ENCODE peak calls at places on chromosomes 4 and X, in six cellular contexts. B, A, L, N, D and T are unnamed samples.

GRCh38 chr4:147793569-147793968 is 61.7 kb downstream of the ARHGAP10 start:
- DNase-seq in D (no peak), A (no peak), L (no peak), N (peak), B (no peak), T (no peak)

GRCh38 chrX:101223226-101223625 is 3.6 kb downstream of the DRP2 start:
- DNase-seq in B (no peak), D (no peak), N (no peak), L (no peak), A (no peak), T (no peak)

GRCh38 chr4:125796138-125796537 is 481.4 kb downstream of the FAT4 start:
- DNase-seq in A (no peak), L (no peak), D (no peak), B (no peak), N (peak), T (no peak)

GRCh38 chrX:11435568-11435967 is 142.4 kb downstream of the AMELX start:
- DNase-seq in L (no peak), D (no peak), A (no peak), B (no peak), N (peak), T (no peak)

GRCh38 chr4:148017801-148018200 is 285.9 kb downstream of the ARHGAP10 start:
- DNase-seq in A (no peak), L (no peak), B (no peak), D (no peak), N (no peak), T (no peak)

GRCh38 chr4:15034071-15034764 is 31.9 kb downstream of the CPEB2 start:
- DNase-seq in A (no peak), L (no peak), D (no peak), N (no peak), B (no peak), T (no peak)

GRCh38 chrX:55450259-55450658 is 1.7 kb upstream of the MAGEH1 start:
- DNase-seq in D (no peak), N (peak), A (no peak), L (no peak), B (no peak), T (no peak)

GRCh38 chrX:18887177-18887820 is 96.6 kb downstream of the PHKA2 start:
- DNase-seq in B (no peak), N (peak), D (no peak), A (peak), L (peak), T (no peak)

GRCh38 chr4:132982151-132982550 is 166.9 kb upstream of the PCDH10 start:
- DNase-seq in D (no peak), A (no peak), L (no peak), B (no peak), N (no peak), T (no peak)

GRCh38 chr4:113455081-113455480 is 306.5 kb downstream of the CAMK2D start:
- DNase-seq in N (no peak), L (no peak), B (no peak), A (no peak), D (no peak), T (no peak)

GRCh38 chr4:33088713-33089112 is 2368.5 kb downstream of the PCDH7 start:
- DNase-seq in L (no peak), B (no peak), D (no peak), N (peak), A (no peak), T (no peak)

GRCh38 chr4:162706051-162706450 is 460.6 kb downstream of the NAF1 start:
- DNase-seq in N (no peak), L (no peak), B (no peak), D (no peak), A (no peak), T (no peak)

GRCh38 chr4:135249006-135249405 is 1047.4 kb upstream of the PABPC4L start:
- DNase-seq in A (no peak), L (no peak), B (no peak), D (no peak), N (no peak), T (no peak)

GRCh38 chr4:87758278-87758677 is 41.1 kb upstream of the IBSP start:
- DNase-seq in D (no peak), N (peak), B (no peak), L (no peak), A (no peak), T (no peak)

GRCh38 chr4:153205028-153205648 is 895 bp downstream of the TRIM2 start:
- DNase-seq in B (peak), A (no peak), L (no peak), N (no peak), D (no peak), T (no peak)

GRCh38 chr4:103046416-103047290 is 27.1 kb upstream of the SLC9B1 start:
- DNase-seq in L (no peak), B (peak), N (peak), D (peak), A (no peak), T (no peak)

GRCh38 chr4:153207027-153207426 is 2.8 kb downstream of the TRIM2 start:
- DNase-seq in N (no peak), D (no peak), B (peak), A (no peak), L (no peak), T (no peak)

GRCh38 chrX:103685396-103685795 is 1.1 kb downstream of the MORF4L2 start:
- DNase-seq in L (no peak), B (no peak), D (no peak), N (peak), A (no peak), T (no peak)

GRCh38 chr4:147682755-147683154 is 1.2 kb downstream of the PRMT9 start:
- DNase-seq in D (no peak), A (no peak), B (no peak), N (peak), L (no peak), T (no peak)

DNA sequence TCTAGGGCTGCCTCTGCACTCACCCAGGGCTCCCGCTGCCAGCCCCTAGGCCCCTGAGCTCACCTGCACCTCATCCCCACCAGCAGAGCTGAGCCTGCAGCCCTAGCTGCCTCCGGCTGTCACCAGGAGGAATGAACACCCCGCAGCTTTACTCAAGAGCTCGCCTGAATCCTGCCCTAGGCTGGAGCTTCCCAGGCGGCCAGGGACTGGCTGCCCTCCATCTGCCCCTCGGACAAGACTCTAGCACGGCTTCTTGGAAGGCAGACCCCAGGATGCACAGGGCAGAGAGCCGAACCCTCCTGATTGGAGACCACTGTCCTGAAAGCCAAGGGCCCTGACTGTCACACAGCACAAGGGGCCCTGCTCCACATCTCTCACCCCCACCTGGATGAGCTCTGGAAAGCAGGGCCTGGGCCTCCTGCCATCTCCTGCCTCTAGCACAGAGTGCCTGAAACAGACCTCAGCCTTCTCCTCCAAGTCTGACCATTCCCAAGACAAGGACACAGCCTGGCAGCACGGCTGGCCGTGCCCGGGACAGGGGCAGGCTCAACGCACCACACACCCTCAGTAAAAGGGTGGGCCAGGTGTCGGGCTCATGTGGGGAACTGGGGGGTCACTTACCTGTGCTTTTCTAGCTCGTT is 4.4 kb downstream of the MXD4 start:
- DNase-seq in D (no peak), B (no peak), A (peak), N (no peak), L (peak), T (no peak)
- H3K27ac ChIP-seq in D (no peak), B (no peak), A (peak), N (no peak), L (peak), T (no peak)

DNA sequence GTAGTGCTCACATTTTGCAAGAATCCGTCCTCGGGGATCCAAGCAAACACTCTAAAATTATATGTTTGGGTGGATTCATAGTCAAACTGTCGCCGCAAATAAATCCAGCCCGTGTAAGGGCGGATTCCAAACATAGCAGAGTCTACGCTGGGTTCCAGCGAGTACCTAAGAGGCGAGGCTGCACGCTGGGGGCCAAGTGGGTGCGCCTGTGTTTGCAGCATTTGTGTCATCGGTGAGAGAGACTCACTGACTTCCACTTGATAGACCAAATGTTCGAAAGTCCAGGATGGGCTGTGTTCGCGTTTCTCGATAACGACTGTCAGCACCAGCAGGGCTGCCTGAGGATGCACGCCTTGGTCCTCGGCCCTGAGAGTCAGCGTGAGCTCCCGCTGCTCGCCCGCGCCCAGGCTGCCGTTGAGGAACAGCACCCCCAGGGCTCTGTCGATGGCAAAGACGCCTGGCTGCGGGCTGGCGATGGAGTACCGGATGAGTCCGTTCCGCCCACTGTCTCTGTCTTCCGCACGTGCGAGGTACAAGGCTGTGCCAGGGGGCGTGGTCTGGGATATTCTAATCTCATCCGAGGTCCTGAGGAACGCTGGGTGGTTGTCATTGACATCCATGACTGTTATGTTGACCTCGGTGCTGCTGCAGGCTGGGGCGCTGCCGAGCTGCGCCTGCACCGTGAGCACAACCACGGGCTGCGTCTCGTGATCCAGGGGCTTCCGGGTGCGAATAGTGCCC is 158.7 kb downstream of the DCHS2 start:
- DNase-seq in N (peak), D (no peak), A (peak), B (peak), L (peak), T (no peak)
- TF ChIP-seq CTCF in N (peak), D (no peak), A (no peak), B (no peak), L (no peak), T (no peak)

GRCh38 chr4:37827802-37828321 is 1.4 kb downstream of the PGM2 start:
- DNase-seq in N (no peak), D (no peak), B (no peak), A (no peak), L (no peak), T (no peak)

GRCh38 chr4:37827030-37827705 is 682 bp downstream of the PGM2 start:
- DNase-seq in A (no peak), L (no peak), B (no peak), N (peak), D (no peak), T (no peak)

GRCh38 chr4:37826282-37827029 is at the start of gene PGM2:
- DNase-seq in N (peak), B (peak), D (peak), A (peak), L (peak), T (no peak)

GRCh38 chr4:37828843-37829242 is 2.4 kb downstream of the PGM2 start:
- DNase-seq in A (no peak), D (no peak), L (no peak), B (no peak), N (no peak), T (no peak)

DNA sequence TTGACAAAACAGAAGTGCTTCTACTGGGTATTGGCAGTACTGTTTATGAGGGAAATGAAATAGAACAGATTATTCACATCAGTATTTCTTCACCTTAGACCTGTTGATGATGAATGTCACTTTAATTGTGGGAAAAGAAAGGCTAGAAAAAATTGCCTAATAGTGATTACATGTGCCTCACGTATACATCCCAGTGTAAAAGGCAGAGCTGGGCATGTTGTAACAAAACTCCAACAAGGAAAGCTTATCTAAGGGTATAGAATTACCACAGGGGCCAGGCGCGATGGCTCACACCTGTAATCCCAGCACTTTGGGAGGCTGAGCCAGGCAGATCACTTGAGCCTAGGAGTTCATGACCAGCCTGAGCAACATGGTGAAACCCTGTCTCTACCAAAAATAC is 4.2 kb downstream of the PGM2 start:
- DNase-seq in D (no peak), A (no peak), B (no peak), N (no peak), L (no peak), T (no peak)
- H3K27ac ChIP-seq in D (no peak), A (no peak), B (no peak), N (no peak), L (no peak), T (no peak)

GRCh38 chrX:95764972-95765451 is 919.6 kb upstream of the DIAPH2 start:
- DNase-seq in L (no peak), D (no peak), B (peak), A (no peak), N (peak), T (no peak)
- TF ChIP-seq CTCF in L (peak), D (peak), B (peak), A (no peak), N (peak), T (peak)

GRCh38 chrX:153766871-153767673 is 3.0 kb downstream of the PLXNB3 start:
- DNase-seq in B (peak), L (peak), D (no peak), A (peak), N (no peak), T (no peak)
- H3K27ac ChIP-seq in B (no peak), L (no peak), D (no peak), A (no peak), N (no peak), T (no peak)

GRCh38 chr4:186191266-186192067 is at the start of gene CYP4V2:
- DNase-seq in D (peak), N (peak), L (peak), B (peak), A (peak), T (peak)
- TF ChIP-seq CTCF in D (no peak), N (no peak), L (peak), B (peak), A (no peak), T (peak)

DNA sequence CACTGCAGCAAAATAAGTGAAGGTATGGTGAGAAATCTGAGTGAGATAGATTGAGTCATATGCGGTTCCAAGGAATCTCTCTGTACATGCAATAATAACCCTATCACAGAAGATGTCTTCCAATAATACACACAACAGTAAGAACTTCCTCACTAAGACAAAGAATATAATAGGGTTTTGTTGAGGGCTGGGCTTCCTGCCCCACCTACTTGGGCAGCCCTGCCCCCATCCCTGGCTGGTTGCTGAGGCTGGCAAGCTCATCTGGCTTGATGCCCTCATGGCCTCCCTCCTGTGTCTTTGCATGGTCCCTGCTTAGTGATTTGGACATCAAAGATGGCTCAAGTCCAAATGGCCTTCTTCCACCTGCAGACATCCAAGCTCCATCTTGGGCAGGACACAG is 2.7 kb downstream of the GEMIN8 start:
- DNase-seq in B (no peak), L (no peak), N (no peak), D (no peak), A (no peak), T (no peak)
- H3K27ac ChIP-seq in B (no peak), L (peak), N (no peak), D (no peak), A (no peak), T (peak)

GRCh38 chr4:184165291-184165690 is 52.4 kb downstream of the ENPP6 start:
- DNase-seq in D (no peak), B (peak), A (no peak), L (no peak), N (no peak), T (no peak)

GRCh38 chr4:184167576-184167975 is 50.1 kb downstream of the ENPP6 start:
- DNase-seq in A (no peak), B (peak), N (no peak), D (no peak), L (no peak), T (no peak)

GRCh38 chr4:184168406-184169019 is 49.2 kb downstream of the ENPP6 start:
- DNase-seq in B (peak), D (peak), A (peak), L (peak), N (peak), T (peak)

GRCh38 chr4:184166736-184167135 is 50.9 kb downstream of the ENPP6 start:
- DNase-seq in B (peak), A (no peak), D (no peak), N (no peak), L (no peak), T (no peak)

GRCh38 chr4:184163813-184164212 is 53.9 kb downstream of the ENPP6 start:
- DNase-seq in B (peak), A (peak), L (peak), D (no peak), N (peak), T (no peak)
- TF ChIP-seq CTCF in B (peak), A (no peak), L (peak), D (peak), N (peak), T (peak)

DNA sequence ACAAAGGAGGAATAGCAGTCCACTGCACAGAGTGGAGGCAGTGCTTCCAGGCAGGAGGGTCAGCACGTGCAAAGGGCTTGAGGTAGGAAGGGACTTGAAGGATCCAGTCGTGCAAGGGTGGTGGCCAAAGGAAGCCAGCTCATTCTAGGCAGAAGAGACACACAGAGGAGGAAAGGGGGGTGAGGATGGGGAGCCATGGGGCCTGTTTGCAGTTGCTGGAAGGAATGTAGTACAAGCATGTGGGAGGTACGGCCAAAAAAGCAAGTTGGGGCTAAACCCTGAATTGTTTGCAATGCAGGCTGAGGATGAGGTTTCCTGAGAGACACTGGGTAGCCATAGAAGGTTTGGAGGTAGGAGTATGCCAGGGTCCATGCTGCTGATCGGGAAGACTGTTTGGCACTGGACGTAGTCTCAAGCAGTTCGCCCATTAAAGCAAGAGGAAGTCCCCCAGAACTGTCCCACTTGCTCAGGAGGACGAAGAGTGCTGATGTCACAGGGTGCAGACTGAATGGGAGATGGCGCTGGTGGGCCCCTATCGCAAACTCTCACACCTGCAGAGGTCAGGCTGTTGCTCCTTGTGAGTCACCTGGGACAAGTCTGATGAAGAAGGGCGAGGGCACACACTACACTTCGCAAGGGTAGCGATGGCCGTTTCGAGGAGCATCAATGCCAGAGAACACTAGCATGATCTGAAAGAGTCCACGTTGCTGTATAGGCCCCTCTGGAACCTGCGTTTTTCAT is 9.1 kb upstream of the MAN2B2 start:
- DNase-seq in L (no peak), A (no peak), B (no peak), N (no peak), D (no peak), T (no peak)
- H3K27ac ChIP-seq in L (no peak), A (no peak), B (no peak), N (no peak), D (no peak), T (no peak)

GRCh38 chr4:44927361-44928061 is 201.2 kb upstream of the GNPDA2 start:
- DNase-seq in N (peak), A (no peak), D (peak), B (no peak), L (no peak), T (no peak)
- TF ChIP-seq CTCF in N (peak), A (no peak), D (peak), B (peak), L (peak), T (peak)